ENCODE peak calls at places on chromosomes 16 and 17, in four cellular contexts. R is cardiac muscle cell, S is progenitor cell of endocrine pancreas, W is GM12865. F is an unnamed sample.

GRCh38 chr16:13136896-13137295 is 235.5 kb downstream of the SHISA9 start:
- DNase-seq in S (no peak), W (no peak), R (no peak), F (no peak)

GRCh38 chr17:67500261-67500660 is 123.2 kb downstream of the PITPNC1 start:
- DNase-seq in R (no peak), W (no peak), S (no peak), F (no peak)

GRCh38 chr17:50638572-50638850 is 3.8 kb downstream of the ABCC3 start:
- DNase-seq in W (no peak), R (no peak), S (no peak), F (no peak)

GRCh38 chr16:78925071-78925714 is 675.3 kb downstream of the MAF start:
- DNase-seq in S (no peak), R (no peak), W (peak), F (no peak)

GRCh38 chr16:3431779-3432219 is 11.5 kb downstream of the ZNF597 start:
- DNase-seq in W (no peak), R (peak), S (no peak), F (no peak)

GRCh38 chr17:45788057-45788456 is 3.9 kb downstream of the CRHR1 start:
- DNase-seq in S (no peak), W (no peak), R (no peak), F (no peak)

GRCh38 chr17:2853722-2854580 is 57.7 kb downstream of the RAP1GAP2 start:
- DNase-seq in W (no peak), R (no peak), S (peak), F (no peak)

GRCh38 chr17:19769946-19770652 is 22.0 kb upstream of the ALDH3A1 start:
- DNase-seq in W (no peak), R (peak), S (no peak), F (peak)

GRCh38 chr17:33642002-33642401 is 348.9 kb upstream of the ASIC2 start:
- DNase-seq in R (no peak), W (peak), S (no peak), F (no peak)

GRCh38 chr16:4666537-4667202 is 26.7 kb upstream of the NUDT16L1 start:
- DNase-seq in W (no peak), R (no peak), S (no peak), F (no peak)

GRCh38 chr16:14354561-14355351 is 275.3 kb downstream of the PARN start:
- DNase-seq in W (peak), S (no peak), R (peak), F (no peak)

GRCh38 chr17:59399914-59400313 is 68.5 kb downstream of the YPEL2 start:
- DNase-seq in S (no peak), R (no peak), W (no peak), F (no peak)

GRCh38 chr17:69434164-69434579 is 19.7 kb downstream of the MAP2K6 start:
- DNase-seq in W (no peak), R (peak), S (no peak), F (no peak)

GRCh38 chr16:75616541-75617010 is 6.5 kb downstream of the ADAT1 start:
- DNase-seq in R (no peak), W (peak), S (no peak), F (no peak)

GRCh38 chr17:82753201-82753464 is 1.3 kb downstream of the TBCD start:
- DNase-seq in W (no peak), R (no peak), S (no peak), F (no peak)

GRCh38 chr17:70869402-70870085 is 700.2 kb downstream of the KCNJ2 start:
- DNase-seq in R (no peak), W (no peak), S (no peak), F (no peak)

GRCh38 chr16:87490091-87490798 is 2.6 kb downstream of the ZCCHC14 start:
- DNase-seq in W (no peak), R (peak), S (no peak), F (no peak)

GRCh38 chr17:3796110-3796821 is 4.7 kb downstream of the ITGAE start:
- DNase-seq in R (no peak), S (no peak), W (peak), F (no peak)

GRCh38 chr16:14475370-14476139 is 154.5 kb downstream of the PARN start:
- DNase-seq in R (no peak), W (no peak), S (no peak), F (no peak)

GRCh38 chr17:78923660-78924453 is 1.3 kb downstream of the TIMP2 start:
- DNase-seq in W (peak), R (no peak), S (peak), F (no peak)

GRCh38 chr16:24906199-24906808 is 60.5 kb downstream of the SLC5A11 start:
- DNase-seq in W (no peak), R (peak), S (no peak), F (no peak)

GRCh38 chr17:62965149-62965648 is 836 bp upstream of the TANC2 start:
- DNase-seq in W (peak), S (no peak), R (no peak), F (no peak)

GRCh38 chr17:33234930-33235685 is 58.0 kb downstream of the ASIC2 start:
- DNase-seq in S (no peak), R (peak), W (peak), F (no peak)

GRCh38 chr17:81511800-81512559 is 619 bp downstream of the ACTG1 start:
- DNase-seq in S (no peak), R (peak), W (no peak), F (no peak)

GRCh38 chr17:59001158-59001814 is 105.4 kb downstream of the TRIM37 start:
- DNase-seq in R (peak), W (peak), S (no peak), F (no peak)

GRCh38 chr16:6828690-6829089 is 504.0 kb upstream of the RBFOX1 start:
- DNase-seq in S (no peak), W (no peak), R (no peak), F (no peak)

GRCh38 chr17:42760652-42761581 is at the start of gene RAMP2:
- DNase-seq in W (peak), R (peak), S (no peak), F (peak)
- TF ChIP-seq CTCF in W (no peak), R (no peak), S (no peak), F (no peak)

DNA sequence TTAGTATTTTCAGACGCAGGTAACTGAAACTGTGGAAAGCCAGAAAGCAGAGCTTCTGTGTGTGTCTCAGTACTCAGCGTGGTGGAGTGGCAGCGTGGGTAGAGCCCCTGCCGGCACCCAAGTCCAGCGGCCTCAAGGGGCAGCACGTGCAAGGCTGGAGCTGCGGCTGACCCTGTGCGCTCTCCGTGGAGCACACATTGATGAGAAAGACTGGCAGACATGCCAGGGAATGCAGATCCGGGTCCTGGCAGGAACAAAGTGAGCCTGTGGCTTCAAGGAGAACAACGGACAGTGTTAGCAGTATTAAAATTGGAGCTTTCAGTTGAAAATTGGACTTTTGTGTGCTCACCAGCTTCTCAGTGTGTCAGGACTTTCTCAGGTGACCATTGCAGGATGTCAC is 23.3 kb downstream of the ZC3H18 start:
- DNase-seq in S (no peak), W (no peak), R (no peak), F (no peak)
- TF ChIP-seq CTCF in S (no peak), W (no peak), R (no peak), F (no peak)

GRCh38 chr16:11914759-11915643 is 755 bp downstream of the GSPT1 start:
- DNase-seq in S (no peak), R (peak), W (peak), F (no peak)

GRCh38 chr16:11914210-11914758 is 1.5 kb downstream of the GSPT1 start:
- DNase-seq in S (no peak), W (peak), R (no peak), F (no peak)

GRCh38 chr16:11913425-11914079 is 2.2 kb downstream of the GSPT1 start:
- DNase-seq in W (peak), S (no peak), R (peak), F (no peak)

GRCh38 chr16:11916524-11917285 is 949 bp upstream of the GSPT1 start:
- DNase-seq in W (no peak), S (no peak), R (peak), F (no peak)

DNA sequence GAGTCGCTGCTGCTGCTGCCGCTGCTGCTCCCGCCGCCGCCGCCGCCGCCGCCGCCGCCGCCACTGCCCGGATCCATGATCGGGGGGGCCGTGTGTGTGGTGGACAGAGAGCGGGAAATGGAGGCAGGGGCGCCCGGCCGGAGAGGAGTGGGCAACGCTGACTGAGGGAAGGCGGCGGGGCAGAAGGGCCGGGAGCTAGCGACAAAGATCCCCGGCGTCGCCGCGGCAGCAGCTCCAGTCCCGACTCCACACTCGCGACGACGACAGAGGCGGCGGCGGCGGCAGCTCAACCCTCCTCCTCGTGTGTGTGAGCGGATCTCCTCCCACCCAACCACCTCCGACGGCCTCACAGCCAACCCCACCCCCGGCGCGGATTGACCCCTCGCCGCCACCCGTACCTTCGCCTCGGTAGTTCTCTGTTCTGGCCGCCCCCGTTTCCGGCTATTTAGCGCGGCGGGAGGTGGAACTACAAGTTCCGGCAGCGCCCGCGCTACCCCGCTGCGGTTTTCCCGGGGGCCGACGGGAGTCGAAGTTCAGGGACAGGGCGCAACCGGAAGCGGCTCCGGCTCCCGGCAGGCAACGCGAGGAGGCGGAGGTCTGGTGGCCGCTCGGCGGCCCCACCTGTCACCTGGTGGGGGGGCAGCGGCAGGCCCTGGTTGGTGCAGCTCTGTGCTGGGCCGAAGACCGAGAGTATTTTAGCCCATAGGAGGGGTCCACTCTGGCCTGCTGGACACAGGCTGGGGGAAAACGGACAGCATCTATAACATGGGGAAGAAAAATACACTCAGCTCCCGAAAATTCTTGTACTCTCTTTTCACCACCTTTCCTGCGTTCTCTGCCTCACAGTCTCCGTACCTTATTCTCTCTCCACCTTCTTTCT is at the start of gene GSPT1:
- DNase-seq in R (peak), S (peak), W (peak), F (peak)
- TF ChIP-seq CTCF in R (no peak), S (no peak), W (peak), F (no peak)

DNA sequence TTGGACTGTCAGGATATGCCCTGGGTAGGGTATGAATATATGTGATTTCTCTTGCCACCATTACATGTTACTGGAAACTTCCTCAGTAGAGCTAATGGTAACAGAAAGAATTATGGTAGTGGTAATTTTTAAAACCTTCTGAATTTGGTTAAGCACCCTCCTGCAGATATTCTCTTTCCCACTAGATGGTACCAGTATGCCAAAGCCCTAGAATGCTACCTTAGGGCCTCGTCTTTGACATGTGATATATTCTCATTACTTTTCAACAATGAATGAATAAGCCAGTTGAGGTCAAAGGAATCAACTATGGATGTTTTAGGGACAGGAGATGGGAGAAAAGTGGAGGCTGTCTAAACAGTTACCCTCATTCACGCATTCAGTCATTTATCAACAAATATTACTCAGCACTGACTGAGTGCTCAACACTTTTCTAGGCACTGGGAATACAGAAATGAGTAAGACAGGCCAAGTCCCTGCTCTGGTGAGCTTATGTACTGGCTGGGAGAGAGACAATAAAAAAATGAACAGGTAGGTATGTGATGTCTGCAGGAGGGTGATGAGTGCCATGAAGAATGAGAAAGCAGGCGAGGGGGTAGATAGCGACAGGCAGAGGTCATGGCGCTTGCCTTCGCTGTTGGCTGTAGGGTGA is 14.7 kb downstream of the CDH13 start:
- DNase-seq in W (peak), R (peak), S (no peak), F (no peak)
- TF ChIP-seq CTCF in W (peak), R (peak), S (no peak), F (peak)

GRCh38 chr16:30977502-30977901 is 7.5 kb upstream of the HSD3B7 start:
- DNase-seq in W (no peak), R (no peak), S (no peak), F (no peak)
- TF ChIP-seq CTCF in W (peak), R (peak), S (peak), F (peak)

GRCh38 chr17:12113156-12113555 is 92.5 kb downstream of the MAP2K4 start:
- DNase-seq in R (no peak), W (no peak), S (no peak), F (no peak)
- TF ChIP-seq CTCF in R (no peak), W (no peak), S (no peak), F (no peak)

DNA sequence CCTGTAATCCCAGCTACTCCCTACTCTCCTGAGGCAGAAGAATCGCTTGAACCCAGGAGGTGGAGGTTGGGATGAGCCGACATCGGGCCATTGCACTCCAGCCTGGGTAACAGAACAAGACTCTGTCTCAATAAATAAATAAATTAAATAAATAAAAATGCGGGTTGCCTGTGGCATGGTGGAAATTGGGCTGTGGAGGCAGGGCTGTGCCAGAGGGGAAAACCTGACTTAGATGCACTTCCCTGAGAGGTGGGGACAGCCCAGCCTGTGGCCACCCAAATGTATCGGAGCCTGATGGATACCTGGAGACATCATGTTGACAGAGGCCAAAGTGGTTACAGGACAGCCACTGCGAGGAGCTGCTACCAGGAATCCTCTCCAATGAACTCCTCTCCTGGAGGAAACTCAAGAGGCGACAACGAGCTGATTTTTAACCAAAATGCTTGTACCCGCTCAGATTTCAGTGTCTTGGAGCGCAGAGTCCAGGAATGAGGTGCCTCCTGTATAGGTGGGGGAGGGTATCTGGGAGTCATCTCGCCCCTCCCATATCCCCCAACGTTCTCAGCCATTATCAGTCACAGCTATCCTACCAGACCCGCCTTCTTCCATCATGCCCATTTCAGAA is 32.3 kb downstream of the DDX19A start:
- DNase-seq in W (no peak), R (no peak), S (no peak), F (no peak)
- TF ChIP-seq CTCF in W (no peak), R (no peak), S (no peak), F (no peak)

DNA sequence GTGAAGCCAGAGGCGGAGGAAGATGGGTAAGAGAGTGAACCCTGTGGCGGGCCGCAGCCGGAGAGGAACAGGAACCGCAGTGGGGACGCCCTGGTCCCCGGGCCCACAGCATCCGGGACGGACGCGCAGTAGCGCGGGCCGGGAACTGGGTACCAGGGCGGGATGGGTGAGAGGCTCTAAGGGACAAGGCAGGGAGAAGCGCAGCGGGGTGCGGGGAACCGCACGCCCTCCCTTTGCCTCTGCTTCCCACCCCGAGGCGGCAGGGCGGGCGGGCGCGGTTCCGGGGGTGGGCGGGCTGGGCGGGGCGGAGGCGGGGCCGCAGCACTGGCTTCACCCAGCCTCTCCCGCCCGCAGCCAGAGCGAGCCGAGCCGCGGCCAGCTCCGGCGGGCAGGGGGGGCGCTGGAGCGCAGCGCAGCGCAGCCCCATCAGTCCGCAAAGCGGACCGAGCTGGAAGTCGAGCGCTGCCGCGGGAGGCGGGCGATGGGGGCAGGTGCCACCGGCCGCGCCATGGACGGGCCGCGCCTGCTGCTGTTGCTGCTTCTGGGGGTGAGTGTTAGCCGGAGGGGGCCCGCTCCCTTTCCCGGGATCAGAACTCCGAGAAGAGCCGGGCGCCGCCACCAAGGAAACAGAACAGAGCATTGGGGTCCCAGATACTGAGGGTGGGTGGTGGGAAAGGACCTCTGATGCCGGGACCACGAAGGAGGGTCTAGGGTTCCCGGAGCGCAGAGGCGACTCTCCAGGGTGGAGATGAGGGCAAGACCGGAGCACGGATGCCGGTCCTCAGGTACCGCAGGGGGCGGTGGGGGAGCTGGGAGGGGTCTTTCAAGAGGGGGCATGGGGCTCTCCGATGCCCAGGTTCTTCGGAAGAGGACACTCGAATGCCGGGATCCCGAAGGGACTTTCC is at the start of gene NGFR:
- DNase-seq in S (no peak), R (peak), W (peak), F (no peak)
- TF ChIP-seq CTCF in S (peak), R (no peak), W (peak), F (no peak)

DNA sequence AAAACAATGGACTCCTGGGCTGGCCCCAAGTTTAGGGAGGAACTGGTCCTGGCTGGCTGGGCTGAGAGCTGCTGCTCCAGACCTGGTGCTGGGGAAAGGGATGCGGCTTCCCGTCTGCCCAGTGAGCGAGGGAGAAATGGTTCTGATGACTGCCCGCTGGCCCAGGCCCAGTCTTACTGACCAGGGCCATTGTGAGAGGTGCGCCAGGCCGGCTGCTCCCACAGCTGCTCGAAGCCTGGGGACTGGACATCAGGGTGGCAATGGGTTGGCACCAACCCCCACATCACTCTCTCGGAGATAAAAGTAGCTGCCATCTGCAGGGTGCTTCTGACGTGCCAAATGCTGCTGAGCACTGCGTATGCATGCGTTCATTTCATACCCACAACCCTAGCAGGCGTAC is 53.2 kb downstream of the IRF8 start:
- DNase-seq in R (no peak), W (no peak), S (no peak), F (no peak)
- TF ChIP-seq CTCF in R (no peak), W (no peak), S (no peak), F (no peak)